ENCODE peak calls at places on chromosomes 12 and 14, in seven cellular contexts. N, U, Z, J, T, K and I are unnamed samples.

GRCh38 chr14:73740921-73741326 is 26.7 kb upstream of the PNMA1 start:
- DNase-seq in N (no peak), U (peak; percentile 82), Z (peak; percentile 96), J (peak; percentile 91), T (peak; percentile 72), K (peak; percentile 88), I (no peak)

GRCh38 chr12:108616941-108617858 is 16.5 kb downstream of the SELPLG start:
- DNase-seq in N (no peak), U (no peak), Z (no peak), J (no peak), T (no peak), K (no peak), I (peak; percentile 88)

GRCh38 chr12:6550294-6551062 is 5.4 kb downstream of the IFFO1 start:
- DNase-seq in N (no peak), U (no peak), Z (no peak), J (no peak), T (no peak), K (no peak), I (no peak)

GRCh38 chr14:31578266-31578665 is 17.1 kb downstream of the NUBPL start:
- DNase-seq in N (no peak), U (peak; percentile 7), Z (no peak), J (no peak), T (peak; percentile 13), K (no peak), I (no peak)

GRCh38 chr12:1949771-1950470 is 31.5 kb upstream of the CACNA2D4 start:
- DNase-seq in N (no peak), U (no peak), Z (no peak), J (no peak), T (no peak), K (peak; percentile 41), I (no peak)

GRCh38 chr12:114123108-114123507 is 157.0 kb upstream of the RBM19 start:
- DNase-seq in N (no peak), U (no peak), Z (no peak), J (no peak), T (no peak), K (no peak), I (no peak)

GRCh38 chr12:52360663-52361271 is 6.5 kb downstream of the KRT85 start:
- DNase-seq in N (no peak), U (no peak), Z (no peak), J (no peak), T (no peak), K (no peak), I (no peak)

GRCh38 chr12:112992541-112993398 is 14.5 kb downstream of the OAS2 start:
- DNase-seq in N (peak; percentile 53), U (peak; percentile 60), Z (peak; percentile 72), J (peak; percentile 87), T (peak; percentile 76), K (peak; percentile 62), I (peak; percentile 71)

GRCh38 chr12:130097798-130098255 is 64.4 kb upstream of the FZD10 start:
- DNase-seq in N (no peak), U (no peak), Z (no peak), J (peak; percentile 13), T (no peak), K (peak; percentile 91), I (no peak)

GRCh38 chr12:84698576-84699333 is 213.8 kb downstream of the SLC6A15 start:
- DNase-seq in N (no peak), U (no peak), Z (peak; percentile 19), J (no peak), T (no peak), K (no peak), I (no peak)

GRCh38 chr14:99262977-99263448 is 9.0 kb downstream of the BCL11B start:
- DNase-seq in N (no peak), U (no peak), Z (no peak), J (no peak), T (no peak), K (no peak), I (no peak)

GRCh38 chr12:4874671-4875070 is 35.0 kb upstream of the KCNA1 start:
- DNase-seq in N (no peak), U (no peak), Z (no peak), J (no peak), T (no peak), K (no peak), I (no peak)

GRCh38 chr14:98819867-98820206 is 452.2 kb downstream of the BCL11B start:
- DNase-seq in N (no peak), U (no peak), Z (no peak), J (no peak), T (no peak), K (no peak), I (no peak)

GRCh38 chr14:104265918-104266642 is 127.7 kb downstream of the KIF26A start:
- DNase-seq in N (no peak), U (no peak), Z (peak; percentile 35), J (no peak), T (no peak), K (no peak), I (no peak)

GRCh38 chr14:63204407-63205280 is at the start of gene RHOJ:
- DNase-seq in N (peak; percentile 32), U (peak; percentile 47), Z (no peak), J (no peak), T (peak; percentile 61), K (no peak), I (no peak)

GRCh38 chr12:1799068-1799881 is 21.1 kb upstream of the LRTM2 start:
- DNase-seq in N (no peak), U (no peak), Z (no peak), J (no peak), T (no peak), K (no peak), I (no peak)

GRCh38 chr12:105229446-105229845 is 6.5 kb downstream of the APPL2 start:
- DNase-seq in N (peak; percentile 24), U (no peak), Z (peak; percentile 53), J (no peak), T (no peak), K (peak; percentile 51), I (no peak)

GRCh38 chr12:47828967-47829482 is 9.3 kb upstream of the HDAC7 start:
- DNase-seq in N (peak; percentile 59), U (peak; percentile 70), Z (peak; percentile 85), J (peak; percentile 90), T (peak; percentile 86), K (no peak), I (no peak)

DNA sequence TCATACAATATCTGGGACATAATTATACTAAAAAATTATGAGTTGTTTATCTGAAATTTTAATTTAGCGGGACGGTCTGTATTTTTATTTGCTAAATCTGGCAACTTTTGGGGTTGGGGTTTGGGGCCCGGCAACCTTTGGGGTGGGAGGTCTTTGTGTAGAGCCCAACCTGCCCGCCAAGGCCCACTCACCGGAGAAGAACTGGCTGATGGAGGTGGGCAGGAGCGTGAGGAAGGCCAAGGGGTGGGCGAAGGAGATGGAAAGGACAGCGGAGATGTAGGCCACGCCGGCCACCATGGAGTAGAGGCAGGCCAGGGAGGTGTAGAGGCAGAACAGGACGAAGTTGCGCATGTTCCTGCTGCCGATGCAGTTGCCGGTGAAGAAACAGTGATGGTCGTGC is 2.6 kb downstream of the ZDHHC22 start:
- DNase-seq in N (no peak), U (no peak), Z (no peak), J (no peak), T (no peak), K (no peak), I (no peak)
- H3K9ac ChIP-seq in N (no peak overlapping the region), U (no peak overlapping the region), Z (no peak overlapping the region), J (no peak overlapping the region), T (no peak overlapping the region), K (no peak overlapping the region), I (no peak overlapping the region)

GRCh38 chr14:52220924-52221802 is 46.3 kb upstream of the PTGDR start:
- DNase-seq in N (no peak), U (no peak), Z (no peak), J (no peak), T (no peak), K (no peak), I (peak; percentile 52)
- H3K9ac ChIP-seq in N (no peak overlapping the region), U (no peak overlapping the region), Z (peak overlapping the region; percentile 65), J (no peak overlapping the region), T (no peak overlapping the region), K (no peak overlapping the region), I (peak overlapping the region; percentile 70)

DNA sequence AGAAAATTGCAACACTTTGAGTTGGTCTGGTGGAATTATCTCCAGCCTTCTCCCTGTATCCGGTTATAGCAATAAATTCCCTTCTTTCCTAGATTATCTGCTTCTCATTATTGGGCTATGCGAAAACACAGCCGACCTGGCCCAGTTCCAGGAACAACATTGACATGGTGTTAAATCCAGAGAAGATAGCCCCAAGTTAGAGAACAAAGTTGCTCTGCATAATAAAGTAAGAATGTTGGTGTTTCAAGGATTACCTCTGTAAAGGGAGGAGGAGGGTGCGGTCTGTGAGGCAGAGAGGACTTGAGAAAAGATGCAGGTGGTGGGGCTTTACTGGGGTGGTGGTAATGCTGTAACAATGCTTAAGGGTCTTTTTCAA is 12.1 kb downstream of the TCL1A start:
- DNase-seq in N (no peak), U (no peak), Z (no peak), J (no peak), T (peak; percentile 6), K (no peak), I (no peak)
- H3K9ac ChIP-seq in N (no peak overlapping the region), U (no peak overlapping the region), Z (no peak overlapping the region), J (no peak overlapping the region), T (no peak overlapping the region), K (no peak overlapping the region), I (no peak overlapping the region)

GRCh38 chr12:103840399-103840880 is 594 bp downstream of the NT5DC3 start:
- DNase-seq in N (peak; percentile 25), U (no peak), Z (no peak), J (peak; percentile 45), T (peak; percentile 62), K (no peak), I (no peak)
- H3K9ac ChIP-seq in N (peak overlapping the region; percentile 81), U (peak overlapping the region; percentile 75), Z (peak overlapping the region; percentile 64), J (peak overlapping the region; percentile 84), T (peak overlapping the region; percentile 86), K (peak overlapping the region; percentile 86), I (no peak overlapping the region)

GRCh38 chr14:36583242-36584166 is 1.1 kb upstream of the NKX2-8 start:
- DNase-seq in N (no peak), U (no peak), Z (no peak), J (no peak), T (no peak), K (no peak), I (no peak)
- H3K9ac ChIP-seq in N (no peak overlapping the region), U (no peak overlapping the region), Z (no peak overlapping the region), J (no peak overlapping the region), T (no peak overlapping the region), K (no peak overlapping the region), I (no peak overlapping the region)

GRCh38 chr12:32821293-32822089 is 65.8 kb upstream of the YARS2 start:
- DNase-seq in N (no peak), U (no peak), Z (no peak), J (no peak), T (no peak), K (peak; percentile 78), I (no peak)

GRCh38 chr12:32828120-32828519 is 68.5 kb downstream of the PKP2 start:
- DNase-seq in N (no peak), U (no peak), Z (no peak), J (no peak), T (no peak), K (no peak), I (no peak)

GRCh38 chr12:32822344-32822743 is 66.6 kb upstream of the YARS2 start:
- DNase-seq in N (no peak), U (no peak), Z (no peak), J (peak; percentile 21), T (no peak), K (peak; percentile 34), I (no peak)

GRCh38 chr12:32826807-32827412 is 69.7 kb downstream of the PKP2 start:
- DNase-seq in N (no peak), U (no peak), Z (no peak), J (no peak), T (no peak), K (no peak), I (no peak)

GRCh38 chr12:32824596-32824995 is 68.9 kb upstream of the YARS2 start:
- DNase-seq in N (no peak), U (no peak), Z (no peak), J (no peak), T (no peak), K (no peak), I (no peak)
- H3K9ac ChIP-seq in N (no peak overlapping the region), U (no peak overlapping the region), Z (no peak overlapping the region), J (no peak overlapping the region), T (peak overlapping the region; percentile 12), K (no peak overlapping the region), I (no peak overlapping the region)